ENCODE peak calls at places on chromosomes 16 and 17, in six cellular contexts. One of them, this sample, is unnamed.

GRCh38 chr17:70521821-70522256 is 352.5 kb downstream of the KCNJ2 start:
- DNase-seq in neural progenitor cell: no peak
- DNase-seq in activated CD4-positive, alpha-beta T cell treated with anti-CD3 and anti-CD28 coated beads for 36 hours: no peak
- DNase-seq in astrocyte of the spinal cord: peak
- DNase-seq in DMS 273 treated with DMSO at 0.1 percent for 48 hours: no peak
- DNase-seq in activated effector memory CD4-positive, alpha-beta T cell treated with anti-CD3 and anti-CD28 coated beads, Interleukin-2, amount 50 U/mL, for 16 hours: no peak
- DNase-seq in this sample: no peak

GRCh38 chr16:74019608-74020007 is 277.0 kb upstream of the PSMD7 start:
- DNase-seq in DMS 273 treated with DMSO at 0.1 percent for 48 hours: no peak
- DNase-seq in activated effector memory CD4-positive, alpha-beta T cell treated with anti-CD3 and anti-CD28 coated beads, Interleukin-2, amount 50 U/mL, for 16 hours: no peak
- DNase-seq in activated CD4-positive, alpha-beta T cell treated with anti-CD3 and anti-CD28 coated beads for 36 hours: no peak
- DNase-seq in neural progenitor cell: no peak
- DNase-seq in astrocyte of the spinal cord: no peak
- DNase-seq in this sample: no peak

GRCh38 chr16:49120631-49121030 is 161.0 kb downstream of the CBLN1 start:
- DNase-seq in activated CD4-positive, alpha-beta T cell treated with anti-CD3 and anti-CD28 coated beads for 36 hours: no peak
- DNase-seq in activated effector memory CD4-positive, alpha-beta T cell treated with anti-CD3 and anti-CD28 coated beads, Interleukin-2, amount 50 U/mL, for 16 hours: no peak
- DNase-seq in DMS 273 treated with DMSO at 0.1 percent for 48 hours: no peak
- DNase-seq in astrocyte of the spinal cord: no peak
- DNase-seq in neural progenitor cell: no peak
- DNase-seq in this sample: no peak

GRCh38 chr17:32631341-32632109 is 144.7 kb downstream of the CDK5R1 start:
- DNase-seq in DMS 273 treated with DMSO at 0.1 percent for 48 hours: no peak
- DNase-seq in activated CD4-positive, alpha-beta T cell treated with anti-CD3 and anti-CD28 coated beads for 36 hours: no peak
- DNase-seq in activated effector memory CD4-positive, alpha-beta T cell treated with anti-CD3 and anti-CD28 coated beads, Interleukin-2, amount 50 U/mL, for 16 hours: no peak
- DNase-seq in neural progenitor cell: no peak
- DNase-seq in astrocyte of the spinal cord: no peak
- DNase-seq in this sample: no peak

GRCh38 chr16:30998852-30999761 is 11.3 kb downstream of the STX1B start:
- DNase-seq in DMS 273 treated with DMSO at 0.1 percent for 48 hours: peak
- DNase-seq in neural progenitor cell: no peak
- DNase-seq in astrocyte of the spinal cord: no peak
- DNase-seq in activated effector memory CD4-positive, alpha-beta T cell treated with anti-CD3 and anti-CD28 coated beads, Interleukin-2, amount 50 U/mL, for 16 hours: no peak
- DNase-seq in activated CD4-positive, alpha-beta T cell treated with anti-CD3 and anti-CD28 coated beads for 36 hours: no peak
- DNase-seq in this sample: no peak

GRCh38 chr17:46733837-46734516 is 84.5 kb downstream of the WNT3 start:
- DNase-seq in activated effector memory CD4-positive, alpha-beta T cell treated with anti-CD3 and anti-CD28 coated beads, Interleukin-2, amount 50 U/mL, for 16 hours: no peak
- DNase-seq in astrocyte of the spinal cord: peak
- DNase-seq in neural progenitor cell: no peak
- DNase-seq in activated CD4-positive, alpha-beta T cell treated with anti-CD3 and anti-CD28 coated beads for 36 hours: no peak
- DNase-seq in DMS 273 treated with DMSO at 0.1 percent for 48 hours: no peak
- DNase-seq in this sample: no peak

GRCh38 chr17:57408064-57408811 is 151.9 kb downstream of the MSI2 start:
- DNase-seq in neural progenitor cell: peak
- DNase-seq in astrocyte of the spinal cord: peak
- DNase-seq in activated CD4-positive, alpha-beta T cell treated with anti-CD3 and anti-CD28 coated beads for 36 hours: peak
- DNase-seq in DMS 273 treated with DMSO at 0.1 percent for 48 hours: no peak
- DNase-seq in activated effector memory CD4-positive, alpha-beta T cell treated with anti-CD3 and anti-CD28 coated beads, Interleukin-2, amount 50 U/mL, for 16 hours: no peak
- DNase-seq in this sample: peak

GRCh38 chr16:89574681-89575246 is 794 bp upstream of the CPNE7 start:
- DNase-seq in activated CD4-positive, alpha-beta T cell treated with anti-CD3 and anti-CD28 coated beads for 36 hours: peak
- DNase-seq in DMS 273 treated with DMSO at 0.1 percent for 48 hours: peak
- DNase-seq in activated effector memory CD4-positive, alpha-beta T cell treated with anti-CD3 and anti-CD28 coated beads, Interleukin-2, amount 50 U/mL, for 16 hours: peak
- DNase-seq in astrocyte of the spinal cord: peak
- DNase-seq in neural progenitor cell: peak
- DNase-seq in this sample: no peak